ENCODE peak calls at places on chromosomes 2 and 18, in nine cellular contexts. O is HCT116, C is GM23248, R is OCI-LY7, Y is PC-3, J is neural progenitor cell, G is GM23338, K is SK-N-SH, W is MM.1S. S is an unnamed sample.
A peak's percentile ranks its signal among the peaks of the same experiment; 100 is the strongest.

GRCh38 chr2:62806231-62806630 is 100.7 kb downstream of the EHBP1 start:
- DNase-seq in K (no peak), R (no peak), W (no peak), J (no peak), O (no peak), Y (peak; percentile 35), C (no peak), G (no peak), S (no peak)

GRCh38 chr18:30682667-30683066 is 359.9 kb downstream of the DSC3 start:
- DNase-seq in G (no peak), J (no peak), K (no peak), C (no peak), O (no peak), W (no peak), Y (no peak), R (no peak), S (no peak)

GRCh38 chr18:41326311-41326710 is 628.7 kb upstream of the PIK3C3 start:
- DNase-seq in J (no peak), O (no peak), R (no peak), K (no peak), G (no peak), W (no peak), Y (peak; percentile 59), C (no peak), S (no peak)

GRCh38 chr2:119487434-119488244 is 36.6 kb downstream of the SCTR start:
- DNase-seq in Y (no peak), K (no peak), C (no peak), G (no peak), O (no peak), W (no peak), J (no peak), R (peak; percentile 31), S (peak; percentile 89)

GRCh38 chr18:59628995-59629394 is 68.2 kb downstream of the CCBE1 start:
- DNase-seq in K (no peak), O (no peak), C (no peak), R (no peak), Y (no peak), J (no peak), W (no peak), G (no peak), S (no peak)

GRCh38 chr18:63970803-63971191 is 916 bp downstream of the SERPINB8 start:
- DNase-seq in O (no peak), K (no peak), R (no peak), J (peak; percentile 48), Y (peak; percentile 33), G (peak; percentile 65), W (no peak), C (peak; percentile 77), S (peak; percentile 78)

GRCh38 chr2:224885836-224886547 is 156.3 kb downstream of the DOCK10 start:
- DNase-seq in Y (peak; percentile 81), K (no peak), G (no peak), R (no peak), C (peak; percentile 92), W (no peak), J (no peak), O (no peak), S (no peak)

GRCh38 chr2:200199576-200200263 is 106.8 kb upstream of the SPATS2L start:
- DNase-seq in K (no peak), W (no peak), O (no peak), Y (peak; percentile 9), G (peak; percentile 55), R (peak; percentile 2), J (peak; percentile 49), C (no peak), S (no peak)

GRCh38 chr2:234542742-234543141 is 45.9 kb upstream of the ARL4C start:
- DNase-seq in C (no peak), O (no peak), J (no peak), G (no peak), R (no peak), W (no peak), Y (no peak), K (no peak), S (no peak)

GRCh38 chr2:189072036-189072435 is 97.9 kb downstream of the COL3A1 start:
- DNase-seq in G (no peak), K (no peak), C (no peak), J (no peak), O (no peak), R (no peak), W (no peak), Y (no peak), S (no peak)

GRCh38 chr2:189060096-189060642 is 86.0 kb downstream of the COL3A1 start:
- DNase-seq in C (no peak), Y (peak; percentile 25), G (no peak), O (no peak), W (no peak), K (no peak), J (no peak), R (no peak), S (no peak)

DNA sequence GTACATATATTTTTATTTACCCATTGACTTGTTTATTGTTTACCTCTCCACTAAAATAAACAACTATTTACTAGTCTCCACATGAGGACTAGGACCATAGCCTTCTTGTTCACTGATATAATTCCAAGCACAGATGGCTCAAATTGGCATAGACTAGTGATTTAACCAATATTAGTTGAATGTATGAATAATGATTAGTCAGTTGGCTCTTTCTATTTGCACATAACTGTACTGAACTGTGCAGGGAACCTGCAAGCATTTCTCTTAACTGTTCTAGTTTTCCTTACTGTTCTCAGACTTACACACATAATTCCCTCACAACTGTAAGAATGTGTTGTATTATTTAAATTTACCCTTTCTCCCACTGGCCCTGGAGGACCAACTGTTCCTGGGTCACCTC is 91.9 kb downstream of the COL3A1 start:
- DNase-seq in J (no peak), W (no peak), G (no peak), C (peak; percentile 64), O (no peak), R (no peak), K (no peak), Y (peak; percentile 58), S (no peak)
- TF ChIP-seq EZH2phosphoT487 in J (no peak), W (no peak), G (no peak), C (no peak), O (no peak), R (no peak), K (no peak), Y (no peak), S (no peak)

GRCh38 chr2:232493701-232494426 is 6.2 kb upstream of the ECEL1 start:
- DNase-seq in W (no peak), Y (no peak), O (no peak), K (no peak), C (no peak), R (no peak), J (no peak), G (no peak), S (no peak)
- TF ChIP-seq EZH2phosphoT487 in W (no peak), Y (no peak), O (no peak), K (no peak), C (no peak), R (no peak), J (no peak), G (no peak), S (no peak)

GRCh38 chr2:204680576-204680975 is 135.3 kb downstream of the PARD3B start:
- DNase-seq in J (no peak), W (no peak), G (no peak), C (no peak), O (no peak), K (no peak), R (no peak), Y (no peak), S (no peak)

GRCh38 chr2:204683384-204683783 is 138.1 kb downstream of the PARD3B start:
- DNase-seq in G (no peak), W (no peak), Y (no peak), J (no peak), O (no peak), C (no peak), R (no peak), K (no peak), S (no peak)

GRCh38 chr2:204678031-204678430 is 132.8 kb downstream of the PARD3B start:
- DNase-seq in C (no peak), Y (no peak), O (no peak), J (no peak), R (no peak), W (no peak), K (no peak), G (no peak), S (no peak)

GRCh38 chr2:204686415-204686814 is 141.1 kb downstream of the PARD3B start:
- DNase-seq in K (no peak), Y (no peak), R (no peak), O (no peak), J (no peak), G (no peak), C (peak; percentile 58), W (no peak), S (no peak)

GRCh38 chr2:204681412-204681811 is 136.1 kb downstream of the PARD3B start:
- DNase-seq in C (peak; percentile 42), K (peak; percentile 2), W (no peak), O (no peak), G (no peak), Y (no peak), R (no peak), J (no peak), S (peak; percentile 10)
- TF ChIP-seq EZH2phosphoT487 in C (no peak), K (no peak), W (no peak), O (no peak), G (no peak), Y (no peak), R (no peak), J (no peak), S (no peak)

DNA sequence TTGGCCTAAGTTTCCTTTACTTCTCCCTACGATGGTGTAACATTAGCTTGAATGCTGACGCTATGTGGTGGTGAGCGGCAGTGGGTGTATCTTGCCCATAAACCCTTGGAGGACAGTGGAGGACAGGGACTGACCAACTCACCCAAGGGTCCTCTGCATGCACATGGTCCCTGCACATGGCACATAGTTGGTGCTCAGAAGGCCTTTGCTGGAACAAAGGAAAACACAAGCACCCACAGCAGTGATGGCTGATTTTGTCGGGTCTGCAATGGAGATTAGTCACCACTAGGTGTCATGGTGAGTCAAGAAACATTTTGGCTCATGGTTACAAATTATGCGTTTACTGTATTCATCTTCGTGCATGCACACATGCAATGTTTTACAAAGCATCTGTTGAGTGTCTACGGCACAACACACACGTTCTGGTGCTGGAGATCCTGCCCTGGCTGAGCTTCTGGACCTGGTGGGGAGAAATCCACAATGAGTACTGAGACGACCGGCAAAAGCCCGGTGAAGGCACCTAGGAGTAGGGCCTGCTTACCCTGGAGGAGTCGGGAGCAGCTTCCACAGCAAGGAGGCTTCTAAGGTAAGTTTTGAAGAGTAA is 44.0 kb downstream of the PDCL3 start:
- DNase-seq in O (peak; percentile 41), Y (peak; percentile 78), K (peak; percentile 64), R (peak; percentile 36), C (peak; percentile 65), G (peak; percentile 74), J (peak; percentile 52), W (peak; percentile 35), S (peak; percentile 50)
- TF ChIP-seq EZH2phosphoT487 in O (no peak), Y (no peak), K (no peak), R (no peak), C (no peak), G (no peak), J (no peak), W (no peak), S (no peak)

GRCh38 chr18:51030537-51031258 is 685 bp downstream of the SMAD4 start:
- DNase-seq in O (no peak), C (peak; percentile 87), K (peak; percentile 90), Y (peak; percentile 37), R (peak; percentile 55), J (peak; percentile 90), W (peak; percentile 65), G (peak; percentile 71), S (peak; percentile 90)
- TF ChIP-seq EZH2phosphoT487 in O (no peak), C (no peak), K (no peak), Y (no peak), R (no peak), J (no peak), W (no peak), G (no peak), S (no peak)